ENCODE peak calls at places on chromosomes 7 and 10, in nine cellular contexts. T, L, B, K, A, E, U, P and H are unnamed samples.

GRCh38 chr7:7274782-7275181 is 92.4 kb downstream of the C1GALT1 start:
- DNase-seq in T (no peak), L (no peak), B (no peak), K (no peak), A (no peak), E (peak), U (peak), P (peak), H (no peak)

GRCh38 chr10:31101123-31101522 is 69.5 kb upstream of the ZNF438 start:
- DNase-seq in T (peak), L (peak), B (peak), K (peak), A (no peak), E (peak), U (peak), P (peak), H (no peak)

GRCh38 chr10:22230331-22230833 is 12.6 kb upstream of the EBLN1 start:
- DNase-seq in T (peak), L (peak), B (no peak), K (peak), A (no peak), E (peak), U (peak), P (peak), H (no peak)

GRCh38 chr7:155921804-155922506 is 109.7 kb upstream of the SHH start:
- DNase-seq in T (peak), L (peak), B (no peak), K (no peak), A (no peak), E (no peak), U (no peak), P (no peak), H (no peak)

GRCh38 chr10:88386878-88387773 is 196.0 kb downstream of the RNLS start:
- DNase-seq in T (peak), L (peak), B (peak), K (peak), A (no peak), E (peak), U (peak), P (peak), H (peak)

GRCh38 chr7:152894295-152895170 is 135.0 kb downstream of the ACTR3B start:
- DNase-seq in T (no peak), L (peak), B (no peak), K (peak), A (no peak), E (no peak), U (no peak), P (no peak), H (no peak)

GRCh38 chr10:71447676-71448075 is 51.0 kb downstream of the CDH23 start:
- DNase-seq in T (no peak), L (peak), B (no peak), K (no peak), A (no peak), E (no peak), U (peak), P (no peak), H (no peak)

GRCh38 chr7:137606061-137606674 is 240.6 kb downstream of the DGKI start:
- DNase-seq in T (peak), L (no peak), B (peak), K (no peak), A (no peak), E (peak), U (peak), P (peak), H (peak)

GRCh38 chr10:113959383-113959760 is 84.3 kb upstream of the ADRB1 start:
- DNase-seq in T (no peak), L (peak), B (no peak), K (peak), A (no peak), E (no peak), U (no peak), P (no peak), H (no peak)

GRCh38 chr7:79407351-79407750 is 46.1 kb downstream of the MAGI2 start:
- DNase-seq in T (no peak), L (no peak), B (no peak), K (no peak), A (no peak), E (no peak), U (no peak), P (no peak), H (no peak)

GRCh38 chr10:19817251-19818046 is 1.2 kb downstream of the PLXDC2 start:
- DNase-seq in T (no peak), L (no peak), B (no peak), K (peak), A (peak), E (no peak), U (peak), P (no peak), H (no peak)

GRCh38 chr7:115475774-115476407 is 554.0 kb downstream of the MDFIC start:
- DNase-seq in T (no peak), L (no peak), B (no peak), K (no peak), A (no peak), E (no peak), U (no peak), P (no peak), H (no peak)

GRCh38 chr10:36578306-36578705 is 547.1 kb upstream of the ANKRD30A start:
- DNase-seq in T (no peak), L (no peak), B (peak), K (no peak), A (no peak), E (peak), U (no peak), P (no peak), H (no peak)

GRCh38 chr7:154304231-154304630 is 252.0 kb downstream of the DPP6 start:
- DNase-seq in T (no peak), L (no peak), B (no peak), K (no peak), A (no peak), E (no peak), U (no peak), P (no peak), H (no peak)

GRCh38 chr7:113548137-113548536 is 370.7 kb downstream of the PPP1R3A start:
- DNase-seq in T (no peak), L (no peak), B (no peak), K (no peak), A (no peak), E (no peak), U (no peak), P (no peak), H (no peak)

GRCh38 chr10:34978080-34978479 is 112.1 kb downstream of the CUL2 start:
- DNase-seq in T (no peak), L (no peak), B (no peak), K (no peak), A (no peak), E (no peak), U (no peak), P (no peak), H (no peak)

GRCh38 chr7:44078521-44078920 is 3.8 kb downstream of the POLM start:
- DNase-seq in T (no peak), L (no peak), B (no peak), K (no peak), A (no peak), E (no peak), U (no peak), P (no peak), H (no peak)

GRCh38 chr7:24283559-24283899 is 461 bp upstream of the NPY start:
- DNase-seq in T (no peak), L (no peak), B (no peak), K (no peak), A (no peak), E (no peak), U (no peak), P (no peak), H (no peak)

GRCh38 chr10:89891006-89891405 is 189.6 kb downstream of the KIF20B start:
- DNase-seq in T (no peak), L (no peak), B (no peak), K (no peak), A (no peak), E (no peak), U (no peak), P (no peak), H (no peak)

GRCh38 chr7:121960678-121961461 is 87.9 kb downstream of the PTPRZ1 start:
- DNase-seq in T (peak), L (no peak), B (peak), K (no peak), A (no peak), E (peak), U (peak), P (peak), H (peak)
- TF ChIP-seq CTCF in T (peak), L (no peak), B (no peak), K (no peak), A (no peak), E (no peak), U (peak), P (no peak), H (no peak)

GRCh38 chr7:94223375-94224084 is 171.2 kb upstream of the COL1A2 start:
- DNase-seq in T (peak), L (peak), B (peak), K (peak), A (no peak), E (peak), U (peak), P (peak), H (no peak)
- TF ChIP-seq CTCF in T (peak), L (no peak), B (peak), K (no peak), A (no peak), E (peak), U (peak), P (peak), H (peak)

GRCh38 chr10:104318096-104318725 is 20.1 kb downstream of the ITPRIP start:
- DNase-seq in T (no peak), L (no peak), B (no peak), K (no peak), A (no peak), E (no peak), U (no peak), P (no peak), H (no peak)

GRCh38 chr10:104318810-104319684 is 19.2 kb downstream of the ITPRIP start:
- DNase-seq in T (no peak), L (no peak), B (no peak), K (no peak), A (no peak), E (peak), U (peak), P (no peak), H (no peak)

GRCh38 chr10:104316321-104317099 is 21.8 kb downstream of the ITPRIP start:
- DNase-seq in T (no peak), L (no peak), B (no peak), K (no peak), A (no peak), E (no peak), U (no peak), P (no peak), H (no peak)

GRCh38 chr10:104315486-104315921 is 22.8 kb downstream of the ITPRIP start:
- DNase-seq in T (no peak), L (no peak), B (no peak), K (no peak), A (no peak), E (no peak), U (no peak), P (no peak), H (no peak)

GRCh38 chr10:104317195-104318095 is 20.8 kb downstream of the ITPRIP start:
- DNase-seq in T (no peak), L (no peak), B (no peak), K (no peak), A (no peak), E (peak), U (no peak), P (no peak), H (peak)
- TF ChIP-seq CTCF in T (no peak), L (no peak), B (peak), K (no peak), A (no peak), E (peak), U (no peak), P (peak), H (no peak)

DNA sequence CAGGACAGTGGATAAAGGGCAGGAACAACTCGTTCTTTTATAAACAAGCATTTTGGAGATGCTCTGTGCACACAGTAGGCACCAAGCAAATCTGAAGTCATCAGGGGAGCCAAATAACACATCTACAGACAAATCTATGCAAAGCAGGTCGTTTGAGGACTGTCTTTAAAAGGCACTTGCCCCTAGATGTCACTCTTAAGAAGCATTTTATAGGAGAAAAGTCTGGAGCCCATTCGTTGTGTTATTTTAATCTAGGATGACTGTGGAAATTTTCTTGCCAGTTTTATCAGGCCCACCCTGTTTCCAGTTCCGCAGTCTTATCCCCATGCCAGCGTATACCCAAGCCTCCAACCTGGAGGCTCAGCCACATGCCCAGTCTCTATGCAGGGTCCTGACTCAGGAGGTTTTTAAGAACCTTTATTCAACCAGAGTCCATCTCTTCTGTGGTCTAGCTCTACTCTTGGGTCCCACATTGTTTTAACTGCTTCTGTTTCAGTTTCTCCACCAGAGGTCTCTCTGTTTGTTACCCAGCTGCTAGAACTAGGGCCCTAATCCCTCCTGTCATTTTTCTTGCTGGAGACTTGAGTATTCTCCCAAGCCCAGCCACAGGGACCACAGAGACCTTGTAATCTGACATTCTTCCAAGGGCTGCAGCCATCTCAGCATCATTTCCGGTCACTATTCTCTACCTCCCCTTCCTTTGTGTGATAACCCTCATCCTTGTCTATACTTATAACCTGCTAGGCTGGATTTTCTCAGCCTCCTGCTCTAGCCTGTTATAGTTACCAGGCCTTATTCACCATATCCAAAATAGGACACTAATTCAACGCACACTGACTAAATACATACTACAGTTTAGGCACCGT is 26.7 kb downstream of the PIK3CG start:
- DNase-seq in T (no peak), L (no peak), B (no peak), K (no peak), A (no peak), E (no peak), U (no peak), P (no peak), H (no peak)
- TF ChIP-seq CTCF in T (no peak), L (no peak), B (no peak), K (no peak), A (no peak), E (no peak), U (no peak), P (peak), H (no peak)

GRCh38 chr7:158828343-158829020 is 827 bp downstream of the ESYT2 start:
- DNase-seq in T (no peak), L (peak), B (no peak), K (peak), A (peak), E (no peak), U (no peak), P (no peak), H (no peak)

GRCh38 chr7:158829021-158829341 is 328 bp downstream of the ESYT2 start:
- DNase-seq in T (no peak), L (peak), B (peak), K (peak), A (peak), E (peak), U (peak), P (peak), H (peak)

GRCh38 chr7:158830211-158830723 is 958 bp upstream of the ESYT2 start:
- DNase-seq in T (no peak), L (no peak), B (no peak), K (no peak), A (no peak), E (no peak), U (no peak), P (no peak), H (no peak)

GRCh38 chr7:158827411-158828342 is 1.6 kb downstream of the ESYT2 start:
- DNase-seq in T (no peak), L (no peak), B (no peak), K (peak), A (no peak), E (peak), U (peak), P (peak), H (no peak)

GRCh38 chr7:158829342-158830210 is at the start of gene ESYT2:
- DNase-seq in T (peak), L (peak), B (peak), K (peak), A (peak), E (peak), U (peak), P (peak), H (peak)
- TF ChIP-seq CTCF in T (no peak), L (no peak), B (peak), K (no peak), A (peak), E (peak), U (no peak), P (peak), H (peak)

GRCh38 chr7:26843696-26844095 is 20.7 kb downstream of the SKAP2 start:
- DNase-seq in T (peak), L (no peak), B (no peak), K (no peak), A (no peak), E (peak), U (peak), P (no peak), H (no peak)
- TF ChIP-seq CTCF in T (peak), L (no peak), B (peak), K (no peak), A (no peak), E (peak), U (peak), P (peak), H (no peak)

DNA sequence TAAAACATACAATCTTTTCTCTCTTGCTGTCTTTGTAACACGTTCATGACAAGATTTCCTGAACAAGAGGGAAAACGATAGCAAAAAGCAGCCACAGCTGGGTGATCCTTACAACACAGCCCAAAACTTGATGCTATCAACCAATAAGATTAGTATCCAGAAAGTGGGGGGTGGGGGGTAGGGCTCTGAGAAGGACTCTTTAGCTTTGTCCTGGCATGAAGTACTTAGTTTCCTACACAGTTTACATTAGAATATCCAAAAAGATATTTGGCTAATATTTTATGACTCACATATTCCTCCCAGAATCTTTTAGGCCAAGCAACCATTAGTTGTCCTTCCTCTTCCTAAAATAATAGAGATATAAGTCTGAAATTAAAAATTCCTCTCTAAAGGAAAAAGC is 23.0 kb upstream of the LRRC17 start:
- DNase-seq in T (no peak), L (no peak), B (no peak), K (no peak), A (no peak), E (no peak), U (no peak), P (no peak), H (no peak)
- TF ChIP-seq CTCF in T (no peak), L (no peak), B (no peak), K (no peak), A (no peak), E (no peak), U (no peak), P (no peak), H (no peak)